ENCODE peak calls at places on chromosomes 11 and 22, in eight cellular contexts. One of them, this sample, is unnamed.

GRCh38 chr11:65558002-65558784 is at the start of gene LTBP3:
- DNase-seq in WTC11: peak
- DNase-seq in A549: peak
- DNase-seq in gastrocnemius medialis: peak
- DNase-seq in psoas muscle: peak
- DNase-seq in HFFc6: peak
- DNase-seq in right lobe of liver: peak
- DNase-seq in bronchial epithelial cell: no peak
- DNase-seq in this sample: no peak

GRCh38 chr22:33962409-33962808 is 42.1 kb upstream of the LARGE1 start:
- DNase-seq in WTC11: no peak
- DNase-seq in gastrocnemius medialis: no peak
- DNase-seq in psoas muscle: no peak
- DNase-seq in A549: no peak
- DNase-seq in right lobe of liver: no peak
- DNase-seq in HFFc6: no peak
- DNase-seq in bronchial epithelial cell: no peak
- DNase-seq in this sample: no peak

GRCh38 chr11:7677071-7677470 is 3.8 kb upstream of the CYB5R2 start:
- DNase-seq in WTC11: no peak
- DNase-seq in HFFc6: peak
- DNase-seq in bronchial epithelial cell: peak
- DNase-seq in right lobe of liver: no peak
- DNase-seq in A549: peak
- DNase-seq in psoas muscle: no peak
- DNase-seq in gastrocnemius medialis: no peak
- DNase-seq in this sample: no peak

GRCh38 chr11:101429708-101430107 is 154.1 kb downstream of the TRPC6 start:
- DNase-seq in WTC11: no peak
- DNase-seq in psoas muscle: no peak
- DNase-seq in right lobe of liver: no peak
- DNase-seq in HFFc6: no peak
- DNase-seq in gastrocnemius medialis: no peak
- DNase-seq in bronchial epithelial cell: no peak
- DNase-seq in A549: no peak
- DNase-seq in this sample: no peak

GRCh38 chr11:113464416-113464815 is 10.8 kb downstream of the DRD2 start:
- DNase-seq in WTC11: no peak
- DNase-seq in bronchial epithelial cell: peak
- DNase-seq in gastrocnemius medialis: no peak
- DNase-seq in psoas muscle: no peak
- DNase-seq in HFFc6: no peak
- DNase-seq in A549: no peak
- DNase-seq in right lobe of liver: no peak
- DNase-seq in this sample: no peak

GRCh38 chr11:112265659-112266409 is 5.2 kb upstream of the PLET1 start:
- DNase-seq in psoas muscle: no peak
- DNase-seq in right lobe of liver: no peak
- DNase-seq in bronchial epithelial cell: peak
- DNase-seq in gastrocnemius medialis: no peak
- DNase-seq in HFFc6: peak
- DNase-seq in WTC11: no peak
- DNase-seq in A549: no peak
- DNase-seq in this sample: no peak

GRCh38 chr22:49322231-49322630 is 505.4 kb downstream of the BRD1 start:
- DNase-seq in HFFc6: no peak
- DNase-seq in bronchial epithelial cell: no peak
- DNase-seq in gastrocnemius medialis: no peak
- DNase-seq in WTC11: no peak
- DNase-seq in A549: no peak
- DNase-seq in psoas muscle: no peak
- DNase-seq in right lobe of liver: no peak
- DNase-seq in this sample: no peak

GRCh38 chr11:118610220-118610772 is 2.9 kb downstream of the PHLDB1 start:
- DNase-seq in A549: no peak
- DNase-seq in WTC11: peak
- DNase-seq in right lobe of liver: no peak
- DNase-seq in gastrocnemius medialis: no peak
- DNase-seq in bronchial epithelial cell: no peak
- DNase-seq in psoas muscle: no peak
- DNase-seq in HFFc6: no peak
- DNase-seq in this sample: no peak

GRCh38 chr11:2929880-2930704 is 872 bp upstream of the PHLDA2 start:
- DNase-seq in gastrocnemius medialis: no peak
- DNase-seq in right lobe of liver: peak
- DNase-seq in A549: peak
- DNase-seq in WTC11: peak
- DNase-seq in bronchial epithelial cell: peak
- DNase-seq in psoas muscle: peak
- DNase-seq in HFFc6: peak
- DNase-seq in this sample: no peak

GRCh38 chr22:29343313-29343805 is 27.9 kb upstream of the RASL10A start:
- DNase-seq in gastrocnemius medialis: no peak
- DNase-seq in A549: no peak
- DNase-seq in HFFc6: peak
- DNase-seq in right lobe of liver: no peak
- DNase-seq in psoas muscle: no peak
- DNase-seq in WTC11: no peak
- DNase-seq in bronchial epithelial cell: peak
- DNase-seq in this sample: no peak

GRCh38 chr22:17875156-17875555 is 100.9 kb upstream of the BID start:
- DNase-seq in gastrocnemius medialis: no peak
- DNase-seq in WTC11: no peak
- DNase-seq in right lobe of liver: no peak
- DNase-seq in A549: no peak
- DNase-seq in psoas muscle: no peak
- DNase-seq in HFFc6: no peak
- DNase-seq in bronchial epithelial cell: no peak
- DNase-seq in this sample: no peak

GRCh38 chr22:40753114-40753513 is 66.0 kb downstream of the SLC25A17 start:
- DNase-seq in gastrocnemius medialis: no peak
- DNase-seq in psoas muscle: no peak
- DNase-seq in WTC11: no peak
- DNase-seq in A549: no peak
- DNase-seq in bronchial epithelial cell: no peak
- DNase-seq in HFFc6: no peak
- DNase-seq in right lobe of liver: no peak
- DNase-seq in this sample: no peak

GRCh38 chr22:44025171-44026065 is 1.3 kb downstream of the PARVB start:
- DNase-seq in bronchial epithelial cell: no peak
- DNase-seq in right lobe of liver: no peak
- DNase-seq in psoas muscle: peak
- DNase-seq in WTC11: no peak
- DNase-seq in HFFc6: no peak
- DNase-seq in gastrocnemius medialis: no peak
- DNase-seq in A549: no peak
- DNase-seq in this sample: no peak

GRCh38 chr11:13287026-13287425 is 9.4 kb downstream of the BMAL1 start:
- DNase-seq in right lobe of liver: no peak
- DNase-seq in WTC11: no peak
- DNase-seq in HFFc6: no peak
- DNase-seq in psoas muscle: no peak
- DNase-seq in A549: no peak
- DNase-seq in gastrocnemius medialis: peak
- DNase-seq in bronchial epithelial cell: no peak
- DNase-seq in this sample: no peak

GRCh38 chr11:58739725-58740430 is 8.1 kb upstream of the GLYAT start:
- DNase-seq in WTC11: no peak
- DNase-seq in bronchial epithelial cell: no peak
- DNase-seq in HFFc6: peak
- DNase-seq in A549: no peak
- DNase-seq in psoas muscle: no peak
- DNase-seq in right lobe of liver: no peak
- DNase-seq in gastrocnemius medialis: no peak
- DNase-seq in this sample: no peak

GRCh38 chr22:49737101-49737551 is 90.5 kb downstream of the BRD1 start:
- DNase-seq in WTC11: no peak
- DNase-seq in right lobe of liver: no peak
- DNase-seq in psoas muscle: no peak
- DNase-seq in gastrocnemius medialis: no peak
- DNase-seq in bronchial epithelial cell: no peak
- DNase-seq in HFFc6: no peak
- DNase-seq in A549: no peak
- DNase-seq in this sample: no peak

GRCh38 chr11:119474682-119475596 is 52.0 kb upstream of the THY1 start:
- DNase-seq in psoas muscle: peak
- DNase-seq in gastrocnemius medialis: peak
- DNase-seq in bronchial epithelial cell: peak
- DNase-seq in WTC11: peak
- DNase-seq in right lobe of liver: no peak
- DNase-seq in A549: peak
- DNase-seq in HFFc6: peak
- DNase-seq in this sample: peak

GRCh38 chr11:60658409-60658808 is 41.0 kb upstream of the MS4A8 start:
- DNase-seq in bronchial epithelial cell: peak
- DNase-seq in gastrocnemius medialis: no peak
- DNase-seq in psoas muscle: no peak
- DNase-seq in WTC11: no peak
- DNase-seq in A549: peak
- DNase-seq in right lobe of liver: no peak
- DNase-seq in HFFc6: no peak
- DNase-seq in this sample: no peak

GRCh38 chr11:123011510-123011909 is 29.9 kb upstream of the BSX start:
- DNase-seq in A549: no peak
- DNase-seq in psoas muscle: no peak
- DNase-seq in HFFc6: no peak
- DNase-seq in bronchial epithelial cell: no peak
- DNase-seq in right lobe of liver: no peak
- DNase-seq in gastrocnemius medialis: no peak
- DNase-seq in WTC11: no peak
- DNase-seq in this sample: no peak
- TF ChIP-seq CTCF in A549: no peak
- TF ChIP-seq CTCF in psoas muscle: no peak
- TF ChIP-seq CTCF in HFFc6: no peak
- TF ChIP-seq CTCF in bronchial epithelial cell: no peak
- TF ChIP-seq CTCF in right lobe of liver: no peak
- TF ChIP-seq CTCF in gastrocnemius medialis: no peak
- TF ChIP-seq CTCF in WTC11: no peak
- TF ChIP-seq CTCF in this sample: no peak

DNA sequence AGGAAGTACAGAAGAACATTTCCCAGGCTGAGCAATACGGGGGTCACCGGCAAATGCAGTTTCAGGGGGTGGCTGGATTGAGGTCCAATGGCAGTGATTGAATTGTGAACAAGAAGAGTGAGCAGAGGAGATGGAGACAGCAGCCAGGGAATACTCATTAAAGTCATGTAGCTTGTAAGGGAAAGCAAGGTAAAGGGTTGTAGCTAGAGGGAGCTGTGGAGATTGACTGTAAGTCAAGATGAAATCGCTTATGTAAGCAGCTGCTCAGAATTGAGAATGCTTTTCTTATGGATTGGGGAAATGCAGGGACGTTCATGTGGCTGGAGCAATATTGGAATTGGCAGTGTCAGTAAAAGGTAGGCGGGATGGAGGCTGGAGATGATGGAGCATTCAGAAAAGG is 111.4 kb upstream of the TBCEL start:
- DNase-seq in A549: peak
- DNase-seq in psoas muscle: no peak
- DNase-seq in HFFc6: peak
- DNase-seq in gastrocnemius medialis: no peak
- DNase-seq in bronchial epithelial cell: peak
- DNase-seq in WTC11: no peak
- DNase-seq in right lobe of liver: no peak
- DNase-seq in this sample: no peak
- TF ChIP-seq CTCF in A549: peak
- TF ChIP-seq CTCF in psoas muscle: peak
- TF ChIP-seq CTCF in HFFc6: peak
- TF ChIP-seq CTCF in gastrocnemius medialis: no peak
- TF ChIP-seq CTCF in bronchial epithelial cell: peak
- TF ChIP-seq CTCF in WTC11: no peak
- TF ChIP-seq CTCF in right lobe of liver: peak
- TF ChIP-seq CTCF in this sample: no peak

GRCh38 chr22:37636186-37636948 is 3.1 kb upstream of the SH3BP1 start:
- DNase-seq in A549: no peak
- DNase-seq in right lobe of liver: no peak
- DNase-seq in gastrocnemius medialis: no peak
- DNase-seq in bronchial epithelial cell: no peak
- DNase-seq in psoas muscle: no peak
- DNase-seq in WTC11: no peak
- DNase-seq in HFFc6: peak
- DNase-seq in this sample: no peak
- TF ChIP-seq CTCF in A549: no peak
- TF ChIP-seq CTCF in right lobe of liver: no peak
- TF ChIP-seq CTCF in gastrocnemius medialis: no peak
- TF ChIP-seq CTCF in bronchial epithelial cell: peak
- TF ChIP-seq CTCF in psoas muscle: no peak
- TF ChIP-seq CTCF in WTC11: no peak
- TF ChIP-seq CTCF in HFFc6: peak
- TF ChIP-seq CTCF in this sample: no peak

GRCh38 chr11:62122076-62122475 is 1.7 kb upstream of the INCENP start:
- DNase-seq in A549: peak
- DNase-seq in gastrocnemius medialis: no peak
- DNase-seq in right lobe of liver: no peak
- DNase-seq in HFFc6: no peak
- DNase-seq in psoas muscle: no peak
- DNase-seq in WTC11: peak
- DNase-seq in bronchial epithelial cell: peak
- DNase-seq in this sample: no peak
- TF ChIP-seq CTCF in A549: peak
- TF ChIP-seq CTCF in gastrocnemius medialis: no peak
- TF ChIP-seq CTCF in right lobe of liver: no peak
- TF ChIP-seq CTCF in HFFc6: peak
- TF ChIP-seq CTCF in psoas muscle: no peak
- TF ChIP-seq CTCF in WTC11: no peak
- TF ChIP-seq CTCF in bronchial epithelial cell: no peak
- TF ChIP-seq CTCF in this sample: peak